ENCODE peak calls at places on chromosomes 12 and 14, in five cellular contexts. M is left lung; C is fibroblast of pulmonary artery; J is CD4-positive, CD25-positive, alpha-beta regulatory T cell; Q is anterior cingulate cortex. F is an unnamed sample.

GRCh38 chr12:57605308-57606015 is 838 bp downstream of the DTX3 start:
- DNase-seq in M (no peak), C (no peak), J (no peak), Q (no peak), F (no peak)

GRCh38 chr12:503111-503761 is 43.5 kb downstream of the B4GALNT3 start:
- DNase-seq in M (peak), C (peak), J (no peak), Q (no peak), F (no peak)

GRCh38 chr12:50057000-50057841 is at the start of gene ASIC1:
- DNase-seq in M (peak), C (peak), J (peak), Q (peak), F (peak)

GRCh38 chr12:114241973-114242434 is 163.9 kb downstream of the TBX5 start:
- DNase-seq in M (no peak), C (no peak), J (no peak), Q (no peak), F (no peak)

GRCh38 chr12:81245458-81245857 is 167.6 kb downstream of the ACSS3 start:
- DNase-seq in M (no peak), C (no peak), J (no peak), Q (no peak), F (no peak)

GRCh38 chr12:32777159-32777558 is 21.5 kb upstream of the YARS2 start:
- DNase-seq in M (no peak), C (no peak), J (no peak), Q (no peak), F (no peak)

GRCh38 chr14:61601923-61602732 is 93.2 kb upstream of the HIF1A start:
- DNase-seq in M (no peak), C (no peak), J (no peak), Q (no peak), F (no peak)

GRCh38 chr12:12384601-12385321 is 27.9 kb downstream of the BORCS5 start:
- DNase-seq in M (no peak), C (no peak), J (no peak), Q (no peak), F (no peak)

GRCh38 chr12:30754383-30754749 is 385 bp downstream of the CAPRIN2 start:
- DNase-seq in M (no peak), C (no peak), J (no peak), Q (no peak), F (no peak)

GRCh38 chr12:24911284-24911791 is 37.6 kb downstream of the BCAT1 start:
- DNase-seq in M (no peak), C (peak), J (no peak), Q (no peak), F (peak)

GRCh38 chr12:9792961-9793617 is 32.4 kb upstream of the CD69 start:
- DNase-seq in M (no peak), C (peak), J (no peak), Q (no peak), F (no peak)

GRCh38 chr14:74459289-74459946 is 33.4 kb upstream of the SYNDIG1L start:
- DNase-seq in M (no peak), C (peak), J (no peak), Q (no peak), F (peak)

GRCh38 chr14:33455998-33456397 is 494.9 kb downstream of the EGLN3 start:
- DNase-seq in M (no peak), C (no peak), J (no peak), Q (no peak), F (no peak)

GRCh38 chr12:111056618-111057521 is 136.5 kb upstream of the MYL2 start:
- DNase-seq in M (peak), C (no peak), J (no peak), Q (no peak), F (no peak)

GRCh38 chr14:91177073-91177796 is 63.4 kb downstream of the DGLUCY start:
- DNase-seq in M (no peak), C (peak), J (peak), Q (no peak), F (peak)